ENCODE peak calls at places on chromosome 20, in ten cellular contexts. L is iris pigment epithelial cell; W is NCI-H1092 treated with DMSO at 0.1 percent for 48 hours; P is heart left ventricle; M is AG09309; F is epithelial cell of esophagus; C is cardiac muscle cell; J is activated CD8-positive, alpha-beta memory T cell treated with anti-CD3 and anti-CD28 coated beads for 1 hour; S is amniotic stem cell; E is hippocampal formation. I is an unnamed sample.

GRCh38 chr20:35315199-35316020 is 23.2 kb upstream of the FAM83C start:
- DNase-seq in L (no peak), W (no peak), P (no peak), M (no peak), F (no peak), C (no peak), J (no peak), S (no peak), E (no peak), I (no peak)

GRCh38 chr20:53923745-53924369 is 146.5 kb downstream of the BCAS1 start:
- DNase-seq in L (no peak), W (no peak), P (no peak), M (no peak), F (no peak), C (no peak), J (no peak), S (no peak), E (no peak), I (no peak)

GRCh38 chr20:6765469-6766058 is 1.9 kb upstream of the BMP2 start:
- DNase-seq in L (peak), W (peak), P (no peak), M (peak), F (peak), C (peak), J (no peak), S (no peak), E (no peak), I (peak)

GRCh38 chr20:25421107-25421506 is 13.6 kb downstream of the GINS1 start:
- DNase-seq in L (no peak), W (no peak), P (no peak), M (peak), F (no peak), C (no peak), J (no peak), S (no peak), E (no peak), I (no peak)

GRCh38 chr20:50395258-50395729 is 114.9 kb upstream of the PTPN1 start:
- DNase-seq in L (peak), W (no peak), P (peak), M (no peak), F (peak), C (no peak), J (no peak), S (no peak), E (no peak), I (no peak)

GRCh38 chr20:38162878-38163875 is 1.9 kb downstream of the TGM2 start:
- DNase-seq in L (no peak), W (no peak), P (no peak), M (no peak), F (no peak), C (no peak), J (no peak), S (no peak), E (no peak), I (no peak)

GRCh38 chr20:20437314-20437713 is 69.4 kb downstream of the INSM1 start:
- DNase-seq in L (no peak), W (no peak), P (no peak), M (no peak), F (no peak), C (no peak), J (no peak), S (no peak), E (no peak), I (no peak)

GRCh38 chr20:57869291-57869950 is 159.6 kb upstream of the PMEPA1 start:
- DNase-seq in L (no peak), W (no peak), P (no peak), M (no peak), F (no peak), C (no peak), J (no peak), S (no peak), E (no peak), I (no peak)

GRCh38 chr20:38114353-38114791 is 50.7 kb downstream of the TGM2 start:
- DNase-seq in L (peak), W (no peak), P (no peak), M (no peak), F (peak), C (peak), J (no peak), S (no peak), E (no peak), I (no peak)

GRCh38 chr20:45037050-45037449 is 63.9 kb downstream of the KCNS1 start:
- DNase-seq in L (peak), W (no peak), P (peak), M (no peak), F (peak), C (peak), J (no peak), S (no peak), E (no peak), I (no peak)

GRCh38 chr20:54622338-54623280 is 147.2 kb downstream of the DOK5 start:
- DNase-seq in L (no peak), W (no peak), P (no peak), M (no peak), F (no peak), C (peak), J (no peak), S (peak), E (no peak), I (no peak)

GRCh38 chr20:37986873-37987601 is 46.2 kb downstream of the TTI1 start:
- DNase-seq in L (peak), W (no peak), P (peak), M (no peak), F (no peak), C (no peak), J (no peak), S (no peak), E (peak), I (no peak)

GRCh38 chr20:50654899-50655298 is 36.4 kb downstream of the RIPOR3 start:
- DNase-seq in L (peak), W (peak), P (no peak), M (peak), F (no peak), C (peak), J (no peak), S (no peak), E (no peak), I (no peak)

GRCh38 chr20:62929051-62929538 is 2.8 kb upstream of the DIDO1 start:
- DNase-seq in L (peak), W (no peak), P (peak), M (no peak), F (peak), C (peak), J (peak), S (no peak), E (peak), I (no peak)

GRCh38 chr20:57445774-57446173 is 54.6 kb downstream of the RBM38 start:
- DNase-seq in L (no peak), W (no peak), P (no peak), M (no peak), F (no peak), C (no peak), J (no peak), S (no peak), E (no peak), I (no peak)

I was measured in occipital lobe.